ENCODE peak calls at places on chromosome 19, in six cellular contexts. V, C, E, S, Y and O are unnamed samples.

GRCh38 chr19:30739394-30739793 is 367.2 kb downstream of the ZNF536 start:
- DNase-seq in V (no peak), C (no peak), E (no peak), S (no peak), Y (no peak), O (no peak)

GRCh38 chr19:40365613-40366401 is 17.3 kb downstream of the PLD3 start:
- DNase-seq in V (peak), C (peak), E (no peak), S (peak), Y (no peak), O (peak)

GRCh38 chr19:375395-376110 is 31.0 kb upstream of the MIER2 start:
- DNase-seq in V (no peak), C (no peak), E (no peak), S (no peak), Y (no peak), O (no peak)

GRCh38 chr19:48874309-48875135 is 2.3 kb downstream of the PPP1R15A start:
- DNase-seq in V (peak), C (no peak), E (no peak), S (peak), Y (no peak), O (peak)

GRCh38 chr19:10292206-10292788 is 2.5 kb downstream of the ICAM5 start:
- DNase-seq in V (peak), C (peak), E (no peak), S (peak), Y (no peak), O (peak)

GRCh38 chr19:48637948-48638830 is 1.0 kb upstream of the DBP start:
- DNase-seq in V (peak), C (peak), E (peak), S (peak), Y (peak), O (peak)

GRCh38 chr19:55443045-55443823 is at the start of gene SHISA7:
- DNase-seq in V (no peak), C (no peak), E (no peak), S (peak), Y (peak), O (peak)

GRCh38 chr19:33435706-33436359 is 62.3 kb downstream of the CEBPG start:
- DNase-seq in V (no peak), C (no peak), E (no peak), S (no peak), Y (no peak), O (no peak)

GRCh38 chr19:4986471-4986888 is 17.6 kb downstream of the KDM4B start:
- DNase-seq in V (peak), C (no peak), E (no peak), S (no peak), Y (no peak), O (no peak)

GRCh38 chr19:342128-342455 is 2.5 kb downstream of the MIER2 start:
- DNase-seq in V (no peak), C (no peak), E (no peak), S (no peak), Y (no peak), O (no peak)

GRCh38 chr19:15563325-15563794 is 51.7 kb upstream of the CYP4F8 start:
- DNase-seq in V (peak), C (no peak), E (no peak), S (peak), Y (peak), O (no peak)

GRCh38 chr19:41886761-41887710 is 4.1 kb downstream of the ARHGEF1 start:
- DNase-seq in V (no peak), C (peak), E (no peak), S (no peak), Y (no peak), O (no peak)

GRCh38 chr19:48341006-48341405 is 15.7 kb downstream of the EMP3 start:
- DNase-seq in V (no peak), C (no peak), E (no peak), S (no peak), Y (peak), O (no peak)

GRCh38 chr19:5891938-5892771 is 11.4 kb downstream of the NDUFA11 start:
- DNase-seq in V (peak), C (no peak), E (no peak), S (no peak), Y (peak), O (peak)

GRCh38 chr19:23482829-23483228 is 87.6 kb upstream of the ZNF91 start:
- DNase-seq in V (no peak), C (no peak), E (no peak), S (no peak), Y (no peak), O (no peak)

GRCh38 chr19:43773725-43774102 is 7.1 kb downstream of the KCNN4 start:
- DNase-seq in V (no peak), C (no peak), E (no peak), S (no peak), Y (no peak), O (peak)

GRCh38 chr19:30227661-30228112 is 144.5 kb upstream of the ZNF536 start:
- DNase-seq in V (peak), C (peak), E (no peak), S (peak), Y (no peak), O (peak)

GRCh38 chr19:5314012-5314906 is 26.4 kb downstream of the PTPRS start:
- DNase-seq in V (no peak), C (no peak), E (no peak), S (peak), Y (no peak), O (peak)

GRCh38 chr19:58399903-58400637 is 4.6 kb downstream of the RNF225 start:
- DNase-seq in V (no peak), C (no peak), E (no peak), S (no peak), Y (peak), O (no peak)

GRCh38 chr19:18167975-18168645 is 5.5 kb upstream of the IFI30 start:
- DNase-seq in V (peak), C (peak), E (no peak), S (peak), Y (no peak), O (peak)

GRCh38 chr19:47132522-47132852 is 1.9 kb downstream of the SAE1 start:
- DNase-seq in V (peak), C (no peak), E (no peak), S (no peak), Y (no peak), O (no peak)

GRCh38 chr19:18478545-18479311 is 40.8 kb upstream of the ISYNA1 start:
- DNase-seq in V (peak), C (no peak), E (no peak), S (peak), Y (no peak), O (no peak)

GRCh38 chr19:6632002-6632621 is 37.8 kb downstream of the TNFSF14 start:
- DNase-seq in V (peak), C (peak), E (no peak), S (peak), Y (peak), O (peak)

GRCh38 chr19:42488783-42489521 is 39.3 kb downstream of the CEACAM1 start:
- DNase-seq in V (peak), C (no peak), E (no peak), S (peak), Y (no peak), O (no peak)